ENCODE peak calls at places on chromosomes 2 and 18, in nine cellular contexts. Q, F, G, C, P, Y, Z, R and V are unnamed samples.

GRCh38 chr18:73908323-73908722 is 239.3 kb downstream of the FBXO15 start:
- DNase-seq in G (peak; percentile 52), R (no peak), Y (no peak), P (no peak), C (no peak), Z (no peak), F (no peak), Q (no peak), V (no peak)

GRCh38 chr18:32956591-32957310 is 183.9 kb upstream of the KLHL14 start:
- DNase-seq in Y (no peak), C (no peak), Z (no peak), G (peak; percentile 18), P (no peak), F (no peak), Q (no peak), R (no peak), V (no peak)

GRCh38 chr18:36396190-36396589 is 98.7 kb downstream of the FHOD3 start:
- DNase-seq in C (no peak), P (no peak), F (no peak), Y (no peak), Z (no peak), G (no peak), R (no peak), Q (no peak), V (no peak)

GRCh38 chr18:34431012-34431411 is 206.3 kb upstream of the NOL4 start:
- DNase-seq in Y (no peak), G (no peak), R (no peak), Z (no peak), C (no peak), F (no peak), Q (no peak), P (no peak), V (no peak)

GRCh38 chr2:229407170-229407569 is 136.1 kb upstream of the PID1 start:
- DNase-seq in Y (no peak), P (peak; percentile 81), C (peak; percentile 98), G (peak; percentile 74), R (peak; percentile 87), Q (peak; percentile 55), F (peak; percentile 52), Z (no peak), V (peak; percentile 52)

GRCh38 chr2:11867926-11868325 is 121.5 kb downstream of the LPIN1 start:
- DNase-seq in Z (no peak), F (no peak), Y (no peak), C (peak; percentile 49), Q (no peak), R (no peak), P (no peak), G (no peak), V (no peak)

GRCh38 chr18:33277431-33277830 is 163.1 kb downstream of the CCDC178 start:
- DNase-seq in R (no peak), C (no peak), Y (no peak), P (no peak), G (no peak), F (no peak), Z (no peak), Q (no peak), V (no peak)

GRCh38 chr18:42156266-42156665 is 201.2 kb downstream of the PIK3C3 start:
- DNase-seq in R (no peak), Y (no peak), G (no peak), C (no peak), P (no peak), F (no peak), Z (no peak), Q (no peak), V (no peak)

GRCh38 chr2:240972201-240972600 is 26.2 kb upstream of the SNED1 start:
- DNase-seq in Y (no peak), P (no peak), G (no peak), C (no peak), Q (no peak), F (no peak), Z (no peak), R (peak; percentile 12), V (no peak)

GRCh38 chr2:36358317-36358659 is 2.7 kb downstream of the CRIM1 start:
- DNase-seq in Y (no peak), Z (no peak), P (no peak), R (no peak), Q (no peak), G (peak; percentile 55), F (no peak), C (no peak), V (no peak)

GRCh38 chr2:36359006-36359580 is 3.5 kb downstream of the CRIM1 start:
- DNase-seq in Q (no peak), Z (no peak), C (no peak), P (no peak), R (no peak), G (peak; percentile 48), Y (no peak), F (no peak), V (no peak)

GRCh38 chr2:36356199-36356989 is 816 bp downstream of the CRIM1 start:
- DNase-seq in F (peak; percentile 51), P (peak; percentile 57), G (peak; percentile 34), Y (no peak), Z (no peak), R (peak; percentile 68), C (no peak), Q (no peak), V (no peak)

GRCh38 chr2:36356990-36357505 is 1.5 kb downstream of the CRIM1 start:
- DNase-seq in Z (no peak), G (peak; percentile 50), Y (no peak), F (peak; percentile 37), R (peak; percentile 55), C (no peak), P (peak; percentile 45), Q (no peak), V (no peak)

DNA sequence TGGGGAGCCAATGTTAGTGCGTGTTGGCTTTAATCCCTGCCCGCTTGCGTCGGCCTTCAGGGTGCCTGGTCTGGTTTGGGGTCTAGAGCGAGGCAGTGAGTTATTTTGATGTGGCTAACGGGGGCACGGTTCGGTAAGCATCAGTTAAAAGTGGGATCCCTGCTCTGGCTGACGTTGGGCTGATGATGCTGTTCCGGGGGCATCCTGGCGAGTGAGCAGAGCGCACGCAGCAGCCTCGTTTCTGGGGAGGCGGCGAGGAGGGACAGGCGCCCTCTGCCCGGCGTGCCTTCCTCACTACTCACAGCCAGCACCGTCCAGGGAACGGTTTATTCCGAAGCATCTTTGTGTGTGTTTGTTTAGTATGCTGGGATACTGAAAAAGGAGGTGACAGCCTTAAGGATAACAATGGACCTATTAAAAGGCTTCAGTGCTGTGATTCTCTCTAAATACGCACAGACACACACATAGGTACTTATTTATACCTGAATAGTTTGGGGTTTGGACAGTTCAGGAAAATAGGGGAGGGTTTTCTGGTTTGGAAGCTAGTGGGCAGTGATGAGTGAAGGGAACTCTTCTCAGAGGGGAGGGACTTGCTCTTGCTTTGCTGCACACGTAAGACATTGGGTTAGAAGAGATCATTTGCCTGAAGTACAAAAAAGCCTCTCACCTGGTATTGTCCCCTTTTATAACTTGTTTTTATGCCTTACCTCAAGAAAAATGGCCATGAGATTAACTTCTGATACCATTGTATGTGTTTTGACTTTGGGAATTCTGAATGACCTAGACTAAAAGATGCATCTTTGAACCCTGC is 2.1 kb downstream of the CRIM1 start:
- DNase-seq in F (peak; percentile 57), R (peak; percentile 63), P (peak; percentile 42), C (no peak), Z (no peak), Q (peak; percentile 63), G (peak; percentile 85), Y (no peak), V (no peak)
- TF ChIP-seq POLR2A in F (peak; percentile 44), R (no peak), P (no peak), C (no peak), Z (no peak), Q (no peak), G (peak; percentile 87), Y (no peak), V (no peak)

GRCh38 chr2:189762551-189763298 is at the start of gene OSGEPL1:
- DNase-seq in F (peak; percentile 94), G (peak; percentile 90), Q (peak; percentile 60), P (peak; percentile 95), Y (peak; percentile 32), Z (peak; percentile 87), C (peak; percentile 92), R (peak; percentile 90), V (peak; percentile 68)
- TF ChIP-seq POLR2A in F (peak; percentile 37), G (peak; percentile 26), Q (peak; percentile 88), P (no peak), Y (peak; percentile 92), Z (peak; percentile 91), C (no peak), R (no peak), V (peak; percentile 69)

GRCh38 chr2:112666764-112667122 is 21.0 kb downstream of the SLC20A1 start:
- DNase-seq in C (no peak), Y (no peak), Q (no peak), Z (no peak), P (no peak), F (no peak), R (no peak), G (no peak), V (no peak)

GRCh38 chr2:112662702-112663101 is 17.0 kb downstream of the SLC20A1 start:
- DNase-seq in C (no peak), P (no peak), Q (no peak), F (no peak), R (no peak), Z (no peak), Y (no peak), G (no peak), V (no peak)

GRCh38 chr2:112664689-112665088 is 18.9 kb downstream of the SLC20A1 start:
- DNase-seq in F (no peak), R (no peak), C (no peak), Q (no peak), P (no peak), Z (no peak), G (no peak), Y (no peak), V (no peak)

GRCh38 chr2:112661656-112662305 is 16.0 kb downstream of the SLC20A1 start:
- DNase-seq in R (no peak), F (no peak), P (no peak), C (no peak), Q (no peak), Y (no peak), G (no peak), Z (no peak), V (no peak)

GRCh38 chr2:112665113-112665780 is 19.5 kb downstream of the SLC20A1 start:
- DNase-seq in C (no peak), F (no peak), Q (no peak), Z (no peak), R (no peak), Y (no peak), P (no peak), G (no peak), V (no peak)
- TF ChIP-seq POLR2A in C (no peak), F (no peak), Q (no peak), Z (no peak), R (no peak), Y (peak; percentile 45), P (no peak), G (no peak), V (no peak)

DNA sequence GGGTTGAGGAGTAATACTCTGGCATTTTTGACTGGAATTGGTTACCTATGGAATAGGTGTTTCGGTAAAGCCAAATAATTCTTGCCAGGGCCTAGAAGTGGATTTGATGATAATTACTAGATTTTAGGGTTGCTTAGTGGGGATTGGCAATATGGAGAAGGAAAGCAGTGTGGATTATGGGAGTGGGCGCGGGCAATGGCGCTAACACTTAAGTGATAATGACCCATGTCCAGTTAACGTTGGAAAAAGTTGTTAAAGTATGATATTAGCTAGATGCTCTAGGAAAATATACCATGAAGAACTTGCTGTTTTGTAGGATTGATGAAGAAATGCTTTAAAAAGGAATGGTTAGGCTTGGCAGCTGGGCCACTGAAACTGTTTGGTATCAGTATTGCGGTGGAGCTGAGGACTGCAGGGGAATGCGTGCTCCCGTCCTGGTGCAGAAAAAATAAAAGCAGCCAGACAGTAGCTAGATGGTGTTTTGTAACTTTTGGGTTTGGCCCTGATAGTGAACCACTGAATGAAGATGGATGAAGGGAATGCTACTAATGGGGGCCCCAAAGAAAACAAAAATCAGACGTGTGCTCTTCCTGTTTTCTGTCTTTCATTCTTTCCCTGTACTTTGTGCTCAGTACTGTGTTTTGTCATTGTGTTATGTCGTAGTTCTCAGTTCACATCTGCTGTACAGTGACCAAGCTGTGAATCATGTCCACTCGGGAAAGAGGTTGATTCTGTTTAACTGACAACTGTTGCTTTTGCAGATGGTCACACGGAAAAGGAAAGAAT is 937 bp downstream of the INSIG2 start:
- DNase-seq in R (peak; percentile 11), Y (peak; percentile 13), G (peak; percentile 58), C (no peak), P (no peak), F (peak; percentile 31), Z (no peak), Q (peak; percentile 13), V (peak; percentile 23)
- TF ChIP-seq POLR2A in R (no peak), Y (no peak), G (no peak), C (no peak), P (no peak), F (no peak), Z (no peak), Q (no peak), V (no peak)